ENCODE peak calls at places on chromosomes 2 and 18, in eight cellular contexts. One of them, this sample, is unnamed.

GRCh38 chr2:144324446-144325045 is 195.4 kb downstream of the ZEB2 start:
- DNase-seq in adipocyte: no peak
- DNase-seq in CD4-positive, alpha-beta memory T cell: peak
- DNase-seq in LoVo: no peak
- DNase-seq in lower leg skin: no peak
- DNase-seq in epithelial cell of esophagus: peak
- DNase-seq in MV-4-11: no peak
- DNase-seq in NCI-H774: no peak
- DNase-seq in this sample: no peak

GRCh38 chr2:231037731-231038482 is 584 bp downstream of the C2orf72 start:
- DNase-seq in MV-4-11: no peak
- DNase-seq in LoVo: peak
- DNase-seq in epithelial cell of esophagus: no peak
- DNase-seq in CD4-positive, alpha-beta memory T cell: no peak
- DNase-seq in adipocyte: peak
- DNase-seq in lower leg skin: peak
- DNase-seq in NCI-H774: no peak
- DNase-seq in this sample: no peak

GRCh38 chr2:190569994-190570755 is 35.7 kb upstream of the NEMP2 start:
- DNase-seq in epithelial cell of esophagus: peak
- DNase-seq in MV-4-11: no peak
- DNase-seq in CD4-positive, alpha-beta memory T cell: no peak
- DNase-seq in LoVo: no peak
- DNase-seq in adipocyte: no peak
- DNase-seq in NCI-H774: no peak
- DNase-seq in lower leg skin: no peak
- DNase-seq in this sample: no peak

GRCh38 chr2:216292886-216293291 is 79.4 kb downstream of the MARCHF4 start:
- DNase-seq in CD4-positive, alpha-beta memory T cell: no peak
- DNase-seq in epithelial cell of esophagus: peak
- DNase-seq in MV-4-11: no peak
- DNase-seq in NCI-H774: no peak
- DNase-seq in adipocyte: no peak
- DNase-seq in LoVo: no peak
- DNase-seq in lower leg skin: no peak
- DNase-seq in this sample: no peak

GRCh38 chr2:52264488-52264887 is 1232.6 kb upstream of the NRXN1 start:
- DNase-seq in NCI-H774: peak
- DNase-seq in epithelial cell of esophagus: no peak
- DNase-seq in LoVo: no peak
- DNase-seq in MV-4-11: no peak
- DNase-seq in adipocyte: no peak
- DNase-seq in lower leg skin: no peak
- DNase-seq in CD4-positive, alpha-beta memory T cell: no peak
- DNase-seq in this sample: no peak

GRCh38 chr2:16952368-16952767 is 286.7 kb upstream of the CYRIA start:
- DNase-seq in MV-4-11: no peak
- DNase-seq in adipocyte: no peak
- DNase-seq in lower leg skin: no peak
- DNase-seq in LoVo: no peak
- DNase-seq in CD4-positive, alpha-beta memory T cell: no peak
- DNase-seq in NCI-H774: no peak
- DNase-seq in epithelial cell of esophagus: no peak
- DNase-seq in this sample: no peak

GRCh38 chr2:108377815-108378630 is at the start of gene SULT1C4:
- DNase-seq in MV-4-11: no peak
- DNase-seq in NCI-H774: no peak
- DNase-seq in adipocyte: no peak
- DNase-seq in LoVo: no peak
- DNase-seq in CD4-positive, alpha-beta memory T cell: no peak
- DNase-seq in epithelial cell of esophagus: no peak
- DNase-seq in lower leg skin: no peak
- DNase-seq in this sample: no peak

GRCh38 chr2:74572178-74572925 is 17.8 kb downstream of the DOK1 start:
- DNase-seq in epithelial cell of esophagus: no peak
- DNase-seq in CD4-positive, alpha-beta memory T cell: no peak
- DNase-seq in MV-4-11: no peak
- DNase-seq in lower leg skin: no peak
- DNase-seq in LoVo: no peak
- DNase-seq in NCI-H774: no peak
- DNase-seq in adipocyte: no peak
- DNase-seq in this sample: no peak

GRCh38 chr2:57886196-57886786 is 160.3 kb upstream of the VRK2 start:
- DNase-seq in adipocyte: no peak
- DNase-seq in MV-4-11: no peak
- DNase-seq in epithelial cell of esophagus: no peak
- DNase-seq in lower leg skin: no peak
- DNase-seq in LoVo: no peak
- DNase-seq in NCI-H774: peak
- DNase-seq in CD4-positive, alpha-beta memory T cell: no peak
- DNase-seq in this sample: no peak

GRCh38 chr18:36441872-36442271 is 144.4 kb downstream of the FHOD3 start:
- DNase-seq in MV-4-11: no peak
- DNase-seq in CD4-positive, alpha-beta memory T cell: no peak
- DNase-seq in epithelial cell of esophagus: peak
- DNase-seq in lower leg skin: no peak
- DNase-seq in NCI-H774: no peak
- DNase-seq in adipocyte: peak
- DNase-seq in LoVo: no peak
- DNase-seq in this sample: no peak

GRCh38 chr2:10499275-10499907 is 51.3 kb upstream of the ODC1 start:
- DNase-seq in MV-4-11: no peak
- DNase-seq in adipocyte: no peak
- DNase-seq in lower leg skin: no peak
- DNase-seq in LoVo: no peak
- DNase-seq in epithelial cell of esophagus: peak
- DNase-seq in CD4-positive, alpha-beta memory T cell: no peak
- DNase-seq in NCI-H774: no peak
- DNase-seq in this sample: no peak

GRCh38 chr2:232349546-232349945 is 29.0 kb upstream of the ALPP start:
- DNase-seq in LoVo: no peak
- DNase-seq in MV-4-11: no peak
- DNase-seq in adipocyte: no peak
- DNase-seq in NCI-H774: no peak
- DNase-seq in epithelial cell of esophagus: no peak
- DNase-seq in CD4-positive, alpha-beta memory T cell: no peak
- DNase-seq in lower leg skin: no peak
- DNase-seq in this sample: no peak

GRCh38 chr2:202032841-202033316 is 776 bp upstream of the FZD7 start:
- DNase-seq in NCI-H774: no peak
- DNase-seq in epithelial cell of esophagus: peak
- DNase-seq in lower leg skin: peak
- DNase-seq in LoVo: peak
- DNase-seq in CD4-positive, alpha-beta memory T cell: peak
- DNase-seq in MV-4-11: peak
- DNase-seq in adipocyte: peak
- DNase-seq in this sample: peak

GRCh38 chr2:43070676-43071491 is 155.5 kb downstream of the ZFP36L2 start:
- DNase-seq in epithelial cell of esophagus: no peak
- DNase-seq in MV-4-11: no peak
- DNase-seq in adipocyte: no peak
- DNase-seq in CD4-positive, alpha-beta memory T cell: no peak
- DNase-seq in lower leg skin: peak
- DNase-seq in NCI-H774: no peak
- DNase-seq in LoVo: no peak
- DNase-seq in this sample: no peak

GRCh38 chr2:84395819-84396218 is 63.3 kb downstream of the SUCLG1 start:
- DNase-seq in MV-4-11: no peak
- DNase-seq in NCI-H774: no peak
- DNase-seq in adipocyte: peak
- DNase-seq in epithelial cell of esophagus: no peak
- DNase-seq in CD4-positive, alpha-beta memory T cell: no peak
- DNase-seq in LoVo: no peak
- DNase-seq in lower leg skin: no peak
- DNase-seq in this sample: no peak

GRCh38 chr2:109062558-109063325 is 66.3 kb upstream of the SH3RF3 start:
- DNase-seq in adipocyte: no peak
- DNase-seq in CD4-positive, alpha-beta memory T cell: no peak
- DNase-seq in epithelial cell of esophagus: no peak
- DNase-seq in NCI-H774: no peak
- DNase-seq in lower leg skin: peak
- DNase-seq in MV-4-11: no peak
- DNase-seq in LoVo: no peak
- DNase-seq in this sample: no peak

GRCh38 chr2:200454839-200455801 is 54.7 kb downstream of the KCTD18 start:
- DNase-seq in CD4-positive, alpha-beta memory T cell: no peak
- DNase-seq in LoVo: peak
- DNase-seq in MV-4-11: no peak
- DNase-seq in NCI-H774: no peak
- DNase-seq in lower leg skin: no peak
- DNase-seq in adipocyte: no peak
- DNase-seq in epithelial cell of esophagus: peak
- DNase-seq in this sample: no peak

GRCh38 chr18:46378126-46378863 is 274.1 kb downstream of the HAUS1 start:
- DNase-seq in MV-4-11: no peak
- DNase-seq in CD4-positive, alpha-beta memory T cell: no peak
- DNase-seq in lower leg skin: no peak
- DNase-seq in LoVo: no peak
- DNase-seq in adipocyte: no peak
- DNase-seq in epithelial cell of esophagus: no peak
- DNase-seq in NCI-H774: no peak
- DNase-seq in this sample: no peak

GRCh38 chr2:95728878-95729511 is 137.2 kb downstream of the TRIM43 start:
- DNase-seq in epithelial cell of esophagus: peak
- DNase-seq in LoVo: peak
- DNase-seq in MV-4-11: peak
- DNase-seq in lower leg skin: no peak
- DNase-seq in CD4-positive, alpha-beta memory T cell: peak
- DNase-seq in adipocyte: peak
- DNase-seq in NCI-H774: peak
- DNase-seq in this sample: peak

GRCh38 chr2:106205488-106205887 is 11.4 kb upstream of the UXS1 start:
- DNase-seq in lower leg skin: no peak
- DNase-seq in LoVo: no peak
- DNase-seq in adipocyte: no peak
- DNase-seq in NCI-H774: peak
- DNase-seq in MV-4-11: no peak
- DNase-seq in CD4-positive, alpha-beta memory T cell: peak
- DNase-seq in epithelial cell of esophagus: no peak
- DNase-seq in this sample: no peak